ENCODE peak calls at places on chromosome 21, in seven cellular contexts. U is cardiac fibroblast, A is bronchial epithelial cell, I is upper lobe of right lung, X is neural progenitor cell, P is AG04450, F is sigmoid colon. G is an unnamed sample.

GRCh38 chr21:17610862-17611261 is 1.8 kb downstream of the BTG3 start:
- DNase-seq in U (no peak), I (no peak), P (no peak), X (no peak), A (no peak), F (peak), G (no peak)

GRCh38 chr21:32889596-32889995 is 118.0 kb upstream of the PAXBP1 start:
- DNase-seq in P (no peak), U (peak), X (no peak), I (no peak), A (peak), F (no peak), G (peak)

GRCh38 chr21:33844104-33844889 is 71.3 kb downstream of the ATP5PO start:
- DNase-seq in A (no peak), U (peak), P (no peak), F (no peak), X (no peak), I (no peak), G (peak)

GRCh38 chr21:19268634-19269138 is 865.1 kb upstream of the TMPRSS15 start:
- DNase-seq in U (no peak), F (no peak), P (no peak), X (no peak), A (no peak), I (no peak), G (no peak)

GRCh38 chr21:38680401-38680800 is 125.3 kb upstream of the ETS2 start:
- DNase-seq in A (no peak), U (peak), P (no peak), X (no peak), I (no peak), F (no peak), G (no peak)

GRCh38 chr21:36325373-36326010 is 5.5 kb downstream of the MORC3 start:
- DNase-seq in A (peak), U (peak), X (no peak), I (no peak), F (no peak), P (no peak), G (peak)

GRCh38 chr21:32834825-32835224 is 63.3 kb upstream of the PAXBP1 start:
- DNase-seq in I (no peak), X (peak), U (no peak), F (no peak), P (no peak), A (no peak), G (no peak)

GRCh38 chr21:26800001-26800400 is 45.2 kb downstream of the ADAMTS1 start:
- DNase-seq in P (no peak), U (no peak), A (no peak), X (no peak), F (no peak), I (no peak), G (no peak)

GRCh38 chr21:24023936-24024335 is 1583.3 kb downstream of the MRPL39 start:
- DNase-seq in U (no peak), A (no peak), F (no peak), X (no peak), P (no peak), I (no peak), G (no peak)

GRCh38 chr21:15495965-15496364 is 233.8 kb upstream of the USP25 start:
- DNase-seq in P (no peak), U (peak), X (no peak), F (no peak), A (peak), I (no peak), G (peak)

GRCh38 chr21:40553781-40554180 is 293.2 kb downstream of the DSCAM start:
- DNase-seq in I (no peak), A (no peak), X (no peak), F (no peak), P (no peak), U (no peak), G (no peak)

GRCh38 chr21:39707316-39707715 is 37.7 kb upstream of the IGSF5 start:
- DNase-seq in X (no peak), I (no peak), A (no peak), F (no peak), P (no peak), U (no peak), G (no peak)

GRCh38 chr21:35291034-35291433 is 241.9 kb upstream of the RUNX1 start:
- DNase-seq in I (no peak), P (no peak), A (no peak), U (no peak), X (no peak), F (no peak), G (no peak)

GRCh38 chr21:29287383-29287782 is 11.3 kb upstream of the BACH1 start:
- DNase-seq in A (peak), P (no peak), X (no peak), I (no peak), F (no peak), U (peak), G (peak)

GRCh38 chr21:18917602-18918001 is 514.0 kb upstream of the TMPRSS15 start:
- DNase-seq in F (no peak), P (no peak), U (no peak), I (no peak), A (no peak), X (no peak), G (no peak)

GRCh38 chr21:14318598-14318997 is 64.3 kb downstream of the HSPA13 start:
- DNase-seq in F (no peak), P (no peak), X (no peak), U (no peak), A (no peak), I (no peak), G (no peak)

GRCh38 chr21:32940079-32941014 is 85.4 kb upstream of the OLIG2 start:
- DNase-seq in I (no peak), U (peak), P (peak), X (peak), A (peak), F (no peak), G (peak)

GRCh38 chr21:23936224-23936623 is 1671.1 kb downstream of the MRPL39 start:
- DNase-seq in I (no peak), A (no peak), F (no peak), U (peak), P (peak), X (peak), G (peak)

GRCh38 chr21:40511976-40512375 is 335.0 kb downstream of the DSCAM start:
- DNase-seq in A (peak), P (no peak), F (no peak), U (no peak), X (no peak), I (no peak), G (no peak)

GRCh38 chr21:24045775-24046215 is 1561.5 kb downstream of the MRPL39 start:
- DNase-seq in X (peak), A (no peak), U (peak), F (peak), I (no peak), P (peak), G (peak)

GRCh38 chr21:26918318-26919065 is 48.4 kb downstream of the ADAMTS5 start:
- DNase-seq in U (peak), I (no peak), P (peak), F (no peak), A (peak), X (no peak), G (no peak)

GRCh38 chr21:14878971-14879370 is 185.8 kb downstream of the NRIP1 start:
- DNase-seq in I (no peak), F (no peak), U (no peak), P (no peak), X (no peak), A (peak), G (no peak)

GRCh38 chr21:15112858-15113257 is 48.1 kb upstream of the NRIP1 start:
- DNase-seq in I (no peak), X (no peak), U (no peak), P (no peak), F (no peak), A (peak), G (no peak)

GRCh38 chr21:28856588-28857250 is 136.0 kb downstream of the LTN1 start:
- DNase-seq in A (no peak), I (no peak), X (peak), F (no peak), U (no peak), P (no peak), G (peak)

GRCh38 chr21:35046223-35046690 is 2.8 kb downstream of the RUNX1 start:
- DNase-seq in P (no peak), X (no peak), F (no peak), A (no peak), I (no peak), U (no peak), G (no peak)

GRCh38 chr21:38925923-38926322 is 120.2 kb downstream of the ETS2 start:
- DNase-seq in I (peak), X (no peak), F (peak), P (peak), A (peak), U (peak), G (peak)

GRCh38 chr21:43956019-43956666 is 56.0 kb upstream of the TRAPPC10 start:
- DNase-seq in P (no peak), A (no peak), F (no peak), U (no peak), X (no peak), I (no peak), G (no peak)

GRCh38 chr21:25988738-25989137 is 181.8 kb downstream of the APP start:
- DNase-seq in U (no peak), P (no peak), F (no peak), X (no peak), A (no peak), I (no peak), G (no peak)

GRCh38 chr21:15526793-15527192 is 203.0 kb upstream of the USP25 start:
- DNase-seq in A (no peak), P (no peak), U (no peak), I (no peak), F (no peak), X (no peak), G (no peak)

GRCh38 chr21:35563885-35564451 is 496.4 kb downstream of the SETD4 start:
- DNase-seq in I (no peak), X (no peak), P (peak), U (peak), A (no peak), F (peak), G (peak)

GRCh38 chr21:32604484-32604883 is 7.7 kb downstream of the CFAP298 start:
- DNase-seq in U (no peak), I (no peak), P (no peak), F (no peak), X (peak), A (no peak), G (no peak)

GRCh38 chr21:29678616-29679015 is 261.2 kb downstream of the GRIK1 start:
- DNase-seq in F (no peak), I (no peak), U (peak), A (no peak), X (no peak), P (no peak), G (peak)

GRCh38 chr21:25911730-25912401 is 177.1 kb downstream of the GABPA start:
- DNase-seq in U (no peak), A (no peak), F (no peak), P (no peak), X (no peak), I (no peak), G (no peak)

GRCh38 chr21:26798856-26799751 is 46.1 kb downstream of the ADAMTS1 start:
- DNase-seq in I (no peak), F (no peak), X (no peak), A (peak), P (no peak), U (no peak), G (no peak)

GRCh38 chr21:19870682-19871081 is 1127.5 kb upstream of the NCAM2 start:
- DNase-seq in A (no peak), X (no peak), I (no peak), U (no peak), F (no peak), P (no peak), G (no peak)

DNA sequence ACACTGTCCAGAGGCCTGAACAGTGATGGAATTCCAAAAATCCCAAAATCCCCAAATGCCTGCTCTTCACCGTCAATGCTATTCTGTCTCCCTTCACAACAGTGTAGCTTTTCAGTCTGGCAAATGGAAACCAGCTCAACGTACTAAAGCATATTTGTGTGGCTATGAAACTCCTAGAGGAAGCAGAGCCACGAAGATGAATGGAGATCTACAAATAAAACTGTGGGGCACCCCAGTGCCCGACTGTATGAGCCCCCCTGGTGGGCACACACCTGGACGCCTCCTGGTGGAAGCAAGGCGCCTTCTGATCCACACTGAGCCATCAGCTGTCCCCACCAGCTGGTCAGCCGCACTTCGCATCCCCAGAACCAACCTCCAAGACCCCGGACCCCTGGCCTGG is 129.1 kb upstream of the SOD1 start:
- DNase-seq in F (no peak), P (no peak), U (no peak), X (no peak), I (peak), A (no peak), G (no peak)
- TF ChIP-seq CTCF in F (no peak), P (no peak), U (no peak), X (no peak), I (no peak), A (no peak), G (no peak)

GRCh38 chr21:41861987-41862386 is 17.2 kb downstream of the PRDM15 start:
- DNase-seq in U (no peak), A (no peak), P (no peak), F (no peak), X (no peak), I (peak), G (no peak)
- H3K4me3 ChIP-seq in U (no peak), A (no peak), P (no peak), F (no peak), X (no peak), I (no peak), G (no peak)

GRCh38 chr21:42652527-42653491 is 612 bp upstream of the PDE9A start:
- DNase-seq in P (no peak), F (peak), X (peak), A (no peak), I (peak), U (peak), G (no peak)
- TF ChIP-seq CTCF in P (no peak), F (peak), X (peak), A (peak), I (peak), U (peak), G (peak)

GRCh38 chr21:45404726-45405270 is at the start of gene COL18A1:
- DNase-seq in P (no peak), I (peak), X (peak), F (peak), U (peak), A (no peak), G (peak)

GRCh38 chr21:45401916-45402900 is 2.8 kb upstream of the COL18A1 start:
- DNase-seq in X (no peak), P (no peak), F (peak), I (peak), A (no peak), U (no peak), G (peak)

GRCh38 chr21:45403133-45403824 is 1.7 kb upstream of the COL18A1 start:
- DNase-seq in P (no peak), I (no peak), F (peak), A (peak), X (no peak), U (no peak), G (no peak)

GRCh38 chr21:45405271-45405818 is 380 bp downstream of the COL18A1 start:
- DNase-seq in A (no peak), X (peak), U (peak), I (no peak), P (no peak), F (peak), G (peak)

GRCh38 chr21:45403825-45404725 is 890 bp upstream of the COL18A1 start:
- DNase-seq in I (no peak), P (no peak), U (peak), A (peak), X (peak), F (peak), G (peak)
- H3K4me3 ChIP-seq in I (peak), P (peak), U (peak), A (peak), X (peak), F (peak), G (peak)

GRCh38 chr21:46457801-46458314 is 833 bp upstream of the DIP2A start:
- DNase-seq in A (peak), U (peak), P (peak), I (peak), F (peak), X (no peak), G (peak)

GRCh38 chr21:46459356-46460112 is 843 bp downstream of the DIP2A start:
- DNase-seq in F (peak), P (no peak), A (peak), I (peak), X (peak), U (peak), G (peak)

GRCh38 chr21:46459024-46459355 is 299 bp downstream of the DIP2A start:
- DNase-seq in P (no peak), I (no peak), A (no peak), F (no peak), X (no peak), U (no peak), G (no peak)

GRCh38 chr21:46456750-46457149 is 1.9 kb upstream of the DIP2A start:
- DNase-seq in F (no peak), I (no peak), A (peak), X (no peak), P (no peak), U (no peak), G (no peak)

GRCh38 chr21:46458315-46459023 is at the start of gene DIP2A:
- DNase-seq in P (peak), A (peak), U (peak), X (peak), I (peak), F (peak), G (peak)
- TF ChIP-seq CTCF in P (no peak), A (no peak), U (no peak), X (no peak), I (peak), F (no peak), G (no peak)

DNA sequence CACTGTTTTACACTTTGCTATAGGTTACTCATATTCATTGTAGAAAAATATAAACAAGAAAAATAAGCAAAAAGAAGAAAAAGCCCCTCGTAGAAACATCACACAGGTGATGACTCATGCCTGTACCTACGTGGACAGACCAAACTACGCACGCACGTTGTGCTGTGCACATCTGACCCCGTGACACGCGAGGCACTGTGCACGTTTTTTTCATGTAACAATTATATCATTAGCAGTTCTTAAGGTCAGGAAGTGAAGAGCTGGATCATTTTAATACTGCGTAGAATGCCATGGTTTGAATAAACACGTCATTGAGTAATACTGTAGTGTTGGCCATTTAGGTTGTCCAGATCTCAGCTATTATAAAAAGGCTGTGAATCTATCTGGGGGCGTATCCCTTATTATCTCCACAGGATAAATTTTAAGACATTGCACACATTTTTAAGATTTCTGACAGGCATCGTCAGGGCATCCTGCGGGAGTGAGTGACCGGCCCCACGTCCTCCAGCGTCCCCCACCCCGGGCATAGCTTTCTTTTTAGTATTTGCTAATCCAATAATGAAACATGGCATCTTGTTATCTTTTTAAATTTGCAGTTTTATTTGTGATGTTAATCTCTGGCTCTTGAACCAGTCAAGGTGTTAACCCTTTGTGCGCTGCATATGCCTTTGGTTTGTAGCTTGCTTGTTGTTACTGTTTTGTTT is 23.4 kb upstream of the ADARB1 start:
- DNase-seq in F (no peak), P (peak), U (peak), A (no peak), X (no peak), I (no peak), G (peak)
- H3K4me3 ChIP-seq in F (no peak), P (peak), U (no peak), A (no peak), X (no peak), I (no peak), G (no peak)

GRCh38 chr21:37445228-37445627 is 78.7 kb downstream of the DYRK1A start:
- DNase-seq in U (peak), F (no peak), I (no peak), P (peak), A (no peak), X (no peak), G (peak)

GRCh38 chr21:37443683-37444082 is 77.1 kb downstream of the DYRK1A start:
- DNase-seq in U (no peak), X (no peak), A (no peak), P (no peak), F (no peak), I (no peak), G (no peak)

GRCh38 chr21:37449302-37449937 is 82.8 kb downstream of the DYRK1A start:
- DNase-seq in X (no peak), I (no peak), F (no peak), P (no peak), A (no peak), U (no peak), G (no peak)

GRCh38 chr21:37447288-37447936 is 80.8 kb downstream of the DYRK1A start:
- DNase-seq in A (no peak), P (no peak), F (no peak), X (peak), U (no peak), I (no peak), G (no peak)

GRCh38 chr21:37446552-37446951 is 80.0 kb downstream of the DYRK1A start:
- DNase-seq in A (no peak), X (peak), P (no peak), U (no peak), F (no peak), I (no peak), G (no peak)
- TF ChIP-seq CTCF in A (no peak), X (peak), P (no peak), U (no peak), F (no peak), I (no peak), G (no peak)